ENCODE peak calls at places on chromosomes 2 and 18, in five cellular contexts. S, D, V, E and U are unnamed samples.

GRCh38 chr2:160507046-160507407 is 13.4 kb upstream of the RBMS1 start:
- DNase-seq in S (no peak), D (no peak), V (no peak), E (no peak), U (no peak)

GRCh38 chr2:99066602-99067001 is 74.9 kb upstream of the C2orf15 start:
- DNase-seq in S (no peak), D (peak; percentile 10), V (peak; percentile 69), E (peak; percentile 61), U (peak; percentile 56)

GRCh38 chr18:21682276-21683051 is 22.1 kb downstream of the ABHD3 start:
- DNase-seq in S (peak; percentile 11), D (no peak), V (peak; percentile 24), E (peak; percentile 67), U (peak; percentile 83)

GRCh38 chr2:48572797-48573196 is 42.8 kb downstream of the STON1 start:
- DNase-seq in S (no peak), D (no peak), V (peak; percentile 19), E (no peak), U (no peak)

GRCh38 chr2:46963210-46963609 is 47.6 kb upstream of the MCFD2 start:
- DNase-seq in S (no peak), D (no peak), V (no peak), E (no peak), U (no peak)

GRCh38 chr18:46320297-46320696 is 216.1 kb downstream of the HAUS1 start:
- DNase-seq in S (no peak), D (no peak), V (no peak), E (no peak), U (no peak)

GRCh38 chr2:27807476-27807875 is 36.0 kb downstream of the MRPL33 start:
- DNase-seq in S (peak; percentile 38), D (no peak), V (peak; percentile 65), E (peak; percentile 34), U (peak; percentile 40)

GRCh38 chr2:676647-677055 is 555 bp downstream of the TMEM18 start:
- DNase-seq in S (peak; percentile 98), D (peak; percentile 84), V (peak; percentile 98), E (peak; percentile 98), U (peak; percentile 100)

GRCh38 chr18:28115149-28115550 is 61.8 kb downstream of the CDH2 start:
- DNase-seq in S (no peak), D (no peak), V (no peak), E (peak; percentile 96), U (peak; percentile 82)

GRCh38 chr2:110818767-110819481 is 86.6 kb downstream of the ACOXL start:
- DNase-seq in S (no peak), D (no peak), V (peak; percentile 51), E (no peak), U (peak; percentile 1)

GRCh38 chr18:61889541-61889940 is 3.3 kb downstream of the RNF152 start:
- DNase-seq in S (no peak), D (no peak), V (no peak), E (no peak), U (no peak)

GRCh38 chr2:53252115-53252514 is 515.5 kb upstream of the CHAC2 start:
- DNase-seq in S (no peak), D (no peak), V (peak; percentile 24), E (peak; percentile 27), U (no peak)

GRCh38 chr2:132797551-132797950 is 127.5 kb upstream of the LYPD1 start:
- DNase-seq in S (no peak), D (no peak), V (no peak), E (peak; percentile 91), U (no peak)

GRCh38 chr2:206392118-206392517 is 51.2 kb upstream of the ADAM23 start:
- DNase-seq in S (no peak), D (peak; percentile 59), V (peak; percentile 87), E (peak; percentile 54), U (peak; percentile 60)

GRCh38 chr2:18500333-18500732 is 60.1 kb downstream of the RDH14 start:
- DNase-seq in S (no peak), D (no peak), V (no peak), E (peak; percentile 89), U (peak; percentile 97)

GRCh38 chr2:192195548-192196418 is 1.1 kb upstream of the TMEFF2 start:
- DNase-seq in S (no peak), D (peak; percentile 24), V (peak; percentile 69), E (peak; percentile 15), U (peak; percentile 42)

GRCh38 chr2:42371621-42372473 is 10.8 kb upstream of the COX7A2L start:
- DNase-seq in S (no peak), D (no peak), V (no peak), E (no peak), U (no peak)

GRCh38 chr18:52313213-52313612 is 26.8 kb upstream of the DCC start:
- DNase-seq in S (no peak), D (no peak), V (no peak), E (no peak), U (no peak)

GRCh38 chr2:21083482-21083881 is 39.6 kb upstream of the APOB start:
- DNase-seq in S (no peak), D (no peak), V (no peak), E (no peak), U (no peak)

DNA sequence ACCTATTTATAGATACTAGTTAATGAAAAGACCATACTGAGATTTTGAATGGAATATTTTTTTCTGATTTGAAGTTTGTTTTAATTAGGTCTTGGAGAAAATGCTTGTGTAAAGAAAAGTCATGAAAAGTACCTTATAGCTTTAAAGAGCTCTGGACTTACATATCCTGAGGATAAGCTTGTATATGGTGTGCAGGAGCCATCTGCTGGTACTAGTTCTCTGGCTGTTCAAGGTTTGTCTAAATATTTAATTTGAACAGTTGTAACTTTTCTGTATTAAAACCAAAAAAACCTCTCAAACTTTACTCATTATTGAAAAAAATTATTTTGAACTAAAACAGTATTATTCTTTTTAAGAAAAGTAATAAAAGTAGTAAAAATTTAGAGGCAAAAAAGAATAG is 50.2 kb downstream of the UBR3 start:
- DNase-seq in S (no peak), D (no peak), V (no peak), E (peak; percentile 33), U (peak; percentile 63)
- TF ChIP-seq CTCF in S (no peak), D (peak; percentile 49), V (peak; percentile 33), E (peak; percentile 45), U (peak; percentile 47)

DNA sequence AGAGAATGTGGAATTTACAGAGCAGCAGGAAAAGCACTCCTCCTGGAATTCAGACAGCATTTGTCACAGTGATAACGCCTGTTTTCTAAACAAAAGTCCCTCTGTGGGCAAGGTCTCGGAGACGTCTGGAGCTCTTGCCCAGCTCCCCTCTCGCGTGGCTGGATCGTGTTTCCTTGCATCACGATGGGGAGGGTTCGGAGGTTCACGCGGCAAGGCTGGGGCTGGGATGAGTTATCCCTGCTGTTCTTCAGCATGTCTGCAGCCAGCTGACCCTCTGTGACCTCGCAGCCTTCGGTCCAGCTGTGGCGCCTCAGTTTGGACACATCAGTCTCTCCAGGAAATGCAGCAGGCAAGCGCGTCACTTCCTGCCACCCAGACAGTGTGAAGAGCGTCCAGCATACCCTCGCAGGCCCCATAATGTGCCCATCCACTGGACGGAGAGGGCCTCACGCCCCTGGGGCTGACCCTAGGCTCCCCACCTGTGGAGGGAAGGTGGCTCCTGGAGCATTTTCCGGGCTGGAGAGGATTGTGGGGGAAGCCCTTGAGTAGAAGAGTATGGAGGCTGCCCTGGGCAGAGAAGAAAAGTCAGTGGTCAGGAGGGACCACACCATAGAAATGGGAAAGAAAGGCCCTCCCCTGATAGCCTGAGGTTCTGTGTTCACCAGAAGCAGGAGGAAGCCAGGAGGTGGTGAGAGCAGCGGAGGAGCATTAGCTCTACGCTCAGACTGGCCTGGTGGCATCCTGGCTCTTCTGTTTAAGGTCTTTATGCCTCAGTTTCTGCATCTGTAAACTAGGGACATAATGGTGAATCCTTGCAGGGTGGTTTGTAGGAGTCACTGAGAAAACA is 30.5 kb downstream of the GLI2 start:
- DNase-seq in S (peak; percentile 25), D (no peak), V (peak; percentile 43), E (peak; percentile 99), U (peak; percentile 99)
- H3K27ac ChIP-seq in S (peak overlapping the region; percentile 73), D (peak overlapping the region; percentile 49), V (peak overlapping the region; percentile 84), E (peak overlapping the region; percentile 87), U (peak overlapping the region; percentile 49)

GRCh38 chr18:30271716-30272115 is 770.8 kb downstream of the DSC3 start:
- DNase-seq in S (no peak), D (no peak), V (peak; percentile 59), E (no peak), U (no peak)
- TF ChIP-seq CTCF in S (no peak), D (no peak), V (peak; percentile 77), E (no peak), U (no peak)

GRCh38 chr18:77207540-77207939 is 42.1 kb upstream of the GALR1 start:
- DNase-seq in S (peak; percentile 62), D (peak; percentile 76), V (peak; percentile 73), E (peak; percentile 65), U (peak; percentile 87)

GRCh38 chr18:77206676-77207370 is 42.8 kb upstream of the GALR1 start:
- DNase-seq in S (peak; percentile 49), D (no peak), V (no peak), E (peak; percentile 70), U (peak; percentile 87)

GRCh38 chr18:77209587-77209986 is 40.1 kb upstream of the GALR1 start:
- DNase-seq in S (no peak), D (no peak), V (no peak), E (peak; percentile 90), U (no peak)

GRCh38 chr18:77210249-77210648 is 39.4 kb upstream of the GALR1 start:
- DNase-seq in S (no peak), D (no peak), V (no peak), E (no peak), U (no peak)

GRCh38 chr18:77208969-77209368 is 40.7 kb upstream of the GALR1 start:
- DNase-seq in S (no peak), D (no peak), V (no peak), E (peak; percentile 65), U (no peak)
- H3K27ac ChIP-seq in S (peak overlapping the region; percentile 76), D (peak overlapping the region; percentile 45), V (no peak overlapping the region), E (peak overlapping the region; percentile 46), U (no peak overlapping the region)